ENCODE peak calls at places on chromosomes 11 and 22, in four cellular contexts. G is fibroblast of lung, Z is Peyer's patch, F is neural progenitor cell. S is an unnamed sample.

GRCh38 chr11:127066426-127067090 is 66.0 kb upstream of the KIRREL3 start:
- DNase-seq in G (no peak), F (no peak), Z (no peak), S (no peak)

GRCh38 chr22:42376721-42377177 is 55.5 kb downstream of the NFAM1 start:
- DNase-seq in F (peak; percentile 91), Z (peak; percentile 38), G (peak; percentile 20), S (no peak)

GRCh38 chr11:72701466-72701865 is 27.2 kb upstream of the PDE2A start:
- DNase-seq in G (no peak), Z (no peak), F (no peak), S (no peak)

GRCh38 chr11:110173775-110174644 is 80.8 kb downstream of the ZC3H12C start:
- DNase-seq in G (peak; percentile 79), F (peak; percentile 85), Z (peak; percentile 40), S (peak; percentile 24)

GRCh38 chr11:102757823-102758549 is 22.4 kb downstream of the MMP10 start:
- DNase-seq in Z (no peak), G (peak; percentile 69), F (no peak), S (no peak)

GRCh38 chr11:71342951-71343827 is 90.8 kb upstream of the SHANK2 start:
- DNase-seq in G (no peak), Z (peak; percentile 16), F (peak; percentile 72), S (no peak)

GRCh38 chr22:41522813-41523212 is 21.5 kb downstream of the POLR3H start:
- DNase-seq in F (no peak), G (no peak), Z (no peak), S (no peak)

GRCh38 chr11:122085264-122085663 is 30.8 kb downstream of the BLID start:
- DNase-seq in Z (no peak), G (peak; percentile 96), F (no peak), S (no peak)

GRCh38 chr11:77065878-77066228 is 918 bp upstream of the CAPN5 start:
- DNase-seq in Z (peak; percentile 26), G (peak; percentile 52), F (peak; percentile 48), S (no peak)

GRCh38 chr11:95170294-95170693 is 60.7 kb downstream of the SESN3 start:
- DNase-seq in F (no peak), G (no peak), Z (no peak), S (no peak)

DNA sequence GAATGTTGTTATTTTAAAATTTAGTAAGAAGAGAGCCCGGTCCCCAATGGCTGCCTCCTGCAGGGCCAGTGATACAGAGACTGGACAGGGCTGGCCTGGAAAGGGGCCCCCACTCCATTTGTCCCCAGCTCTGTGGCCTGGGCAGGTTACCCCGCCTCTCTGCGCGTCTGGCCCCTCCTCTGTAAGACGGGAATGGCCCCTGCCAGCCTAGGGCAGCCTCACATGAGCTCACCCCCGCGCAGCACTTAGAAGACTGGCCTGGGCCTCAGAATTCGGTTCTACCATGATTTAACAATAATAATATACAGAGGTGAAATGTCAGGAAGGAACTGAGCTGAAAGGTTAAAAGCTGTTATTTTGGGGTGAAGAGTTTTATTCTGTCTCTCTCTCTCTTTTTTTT is 1.3 kb downstream of the APOBEC3G start:
- DNase-seq in Z (no peak), G (no peak), F (no peak), S (no peak)
- H3K4me3 ChIP-seq in Z (no peak overlapping the region), G (no peak overlapping the region), F (no peak overlapping the region), S (peak overlapping the region; percentile 64)

GRCh38 chr11:13635290-13635689 is 33.2 kb upstream of the FAR1 start:
- DNase-seq in G (no peak), Z (no peak), F (no peak), S (no peak)
- H3K4me3 ChIP-seq in G (no peak overlapping the region), Z (no peak overlapping the region), F (no peak overlapping the region), S (no peak overlapping the region)

DNA sequence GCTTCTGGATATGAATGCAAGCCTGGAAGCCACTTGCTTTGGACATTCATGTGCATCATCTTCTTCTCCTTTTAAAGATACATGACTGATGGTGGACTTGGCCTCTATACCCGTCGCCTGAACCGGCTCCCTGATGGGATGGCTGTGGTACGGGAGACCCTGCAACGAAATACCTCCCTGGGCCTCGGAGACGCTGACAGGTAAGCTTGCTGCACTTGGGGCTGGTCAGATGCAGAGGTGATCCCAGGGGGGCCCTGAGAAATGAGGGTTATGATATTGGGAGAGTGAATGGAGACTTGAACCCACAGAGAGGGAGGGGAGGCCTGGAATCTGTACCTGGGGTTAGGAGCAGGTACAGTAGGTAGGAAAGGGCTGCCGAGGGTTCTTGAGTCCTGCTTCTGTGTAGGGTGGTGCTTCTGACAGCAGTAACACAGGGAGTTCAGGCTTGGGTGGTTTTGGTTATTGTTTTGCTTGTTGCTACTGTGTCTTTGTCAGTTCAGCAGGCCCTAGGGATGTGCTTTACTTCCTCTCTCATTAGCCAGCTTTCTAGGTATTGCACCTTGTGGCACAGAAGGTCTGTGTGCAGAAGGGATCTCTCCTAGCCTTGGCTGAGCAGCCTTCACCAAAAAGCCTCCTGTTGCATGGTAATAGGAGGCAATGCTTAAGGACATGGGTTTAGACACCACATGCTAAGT is 176.1 kb downstream of the DBX1 start:
- DNase-seq in F (no peak), G (no peak), Z (no peak), S (no peak)
- H3K4me3 ChIP-seq in F (no peak overlapping the region), G (no peak overlapping the region), Z (no peak overlapping the region), S (no peak overlapping the region)

GRCh38 chr11:65916391-65916790 is 2.5 kb downstream of the C11orf68 start:
- DNase-seq in Z (no peak), G (no peak), F (no peak), S (no peak)

GRCh38 chr11:65917434-65918210 is 1.2 kb downstream of the C11orf68 start:
- DNase-seq in G (no peak), F (no peak), Z (no peak), S (no peak)

GRCh38 chr11:65917077-65917433 is 1.8 kb downstream of the C11orf68 start:
- DNase-seq in F (no peak), G (no peak), Z (no peak), S (no peak)

GRCh38 chr11:65915821-65916251 is 3.0 kb downstream of the C11orf68 start:
- DNase-seq in F (no peak), Z (peak; percentile 31), G (peak; percentile 97), S (no peak)

GRCh38 chr11:65915101-65915820 is 3.6 kb downstream of the C11orf68 start:
- DNase-seq in F (no peak), Z (no peak), G (no peak), S (no peak)
- H3K4me3 ChIP-seq in F (no peak overlapping the region), Z (no peak overlapping the region), G (peak overlapping the region; percentile 14), S (no peak overlapping the region)

GRCh38 chr22:50019316-50019715 is 6.8 kb upstream of the IL17REL start:
- DNase-seq in G (no peak), Z (no peak), F (no peak), S (no peak)
- H3K4me3 ChIP-seq in G (no peak overlapping the region), Z (no peak overlapping the region), F (no peak overlapping the region), S (no peak overlapping the region)

GRCh38 chr22:34105461-34106062 is 185.3 kb upstream of the LARGE1 start:
- DNase-seq in Z (peak; percentile 18), G (no peak), F (peak; percentile 79), S (no peak)
- H3K4me3 ChIP-seq in Z (no peak overlapping the region), G (no peak overlapping the region), F (no peak overlapping the region), S (no peak overlapping the region)

GRCh38 chr11:114179234-114179941 is 116.8 kb upstream of the NNMT start:
- DNase-seq in G (no peak), F (no peak), Z (peak; percentile 73), S (no peak)

GRCh38 chr11:114181195-114181594 is 115.0 kb upstream of the NNMT start:
- DNase-seq in Z (no peak), G (no peak), F (no peak), S (no peak)

GRCh38 chr11:114178656-114179055 is 117.5 kb upstream of the NNMT start:
- DNase-seq in G (no peak), Z (no peak), F (no peak), S (no peak)

GRCh38 chr11:114181752-114182151 is 114.4 kb upstream of the NNMT start:
- DNase-seq in F (no peak), Z (no peak), G (no peak), S (no peak)

GRCh38 chr11:114180301-114181055 is 115.7 kb upstream of the NNMT start:
- DNase-seq in Z (peak; percentile 63), G (no peak), F (peak; percentile 45), S (no peak)
- H3K4me3 ChIP-seq in Z (peak overlapping the region; percentile 35), G (no peak overlapping the region), F (no peak overlapping the region), S (no peak overlapping the region)

DNA sequence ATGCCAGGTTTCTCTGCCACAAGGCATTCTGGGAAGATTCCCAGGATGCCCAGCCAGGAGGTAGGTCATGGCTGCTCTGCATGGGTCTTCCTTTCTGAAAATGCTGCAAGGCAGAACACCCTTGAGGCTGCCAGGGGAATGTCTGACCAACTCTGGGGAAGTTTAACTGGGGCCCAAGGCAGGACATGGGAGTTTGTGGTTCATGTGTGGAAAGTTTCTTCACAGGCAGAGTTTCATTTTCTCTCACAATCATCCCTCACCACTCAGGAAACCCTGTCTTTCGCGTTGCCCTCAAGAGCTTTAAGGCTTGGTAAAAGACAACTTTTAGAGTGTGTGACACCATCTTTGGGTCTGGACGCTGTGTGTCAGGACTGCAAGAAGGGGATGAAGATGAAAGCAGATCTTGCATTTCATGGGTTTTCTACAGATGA is 133.4 kb downstream of the CD44 start:
- DNase-seq in Z (peak; percentile 28), F (no peak), G (no peak), S (peak; percentile 74)
- H3K4me3 ChIP-seq in Z (no peak overlapping the region), F (no peak overlapping the region), G (no peak overlapping the region), S (no peak overlapping the region)

GRCh38 chr11:1759851-1760220 is 3.9 kb downstream of the CTSD start:
- DNase-seq in Z (no peak), G (no peak), F (no peak), S (no peak)
- H3K4me3 ChIP-seq in Z (peak overlapping the region; percentile 21), G (no peak overlapping the region), F (no peak overlapping the region), S (no peak overlapping the region)

GRCh38 chr22:39349506-39349966 is 255 bp upstream of the SYNGR1 start:
- DNase-seq in G (peak; percentile 24), F (peak; percentile 88), Z (peak; percentile 50), S (no peak)

GRCh38 chr22:39350803-39351688 is 1.3 kb downstream of the SYNGR1 start:
- DNase-seq in G (no peak), Z (no peak), F (no peak), S (no peak)

GRCh38 chr22:39351689-39352214 is 2.0 kb downstream of the SYNGR1 start:
- DNase-seq in F (no peak), G (peak; percentile 64), Z (peak; percentile 79), S (no peak)

GRCh38 chr22:39349967-39350802 is at the start of gene SYNGR1:
- DNase-seq in Z (no peak), G (no peak), F (peak; percentile 77), S (no peak)

DNA sequence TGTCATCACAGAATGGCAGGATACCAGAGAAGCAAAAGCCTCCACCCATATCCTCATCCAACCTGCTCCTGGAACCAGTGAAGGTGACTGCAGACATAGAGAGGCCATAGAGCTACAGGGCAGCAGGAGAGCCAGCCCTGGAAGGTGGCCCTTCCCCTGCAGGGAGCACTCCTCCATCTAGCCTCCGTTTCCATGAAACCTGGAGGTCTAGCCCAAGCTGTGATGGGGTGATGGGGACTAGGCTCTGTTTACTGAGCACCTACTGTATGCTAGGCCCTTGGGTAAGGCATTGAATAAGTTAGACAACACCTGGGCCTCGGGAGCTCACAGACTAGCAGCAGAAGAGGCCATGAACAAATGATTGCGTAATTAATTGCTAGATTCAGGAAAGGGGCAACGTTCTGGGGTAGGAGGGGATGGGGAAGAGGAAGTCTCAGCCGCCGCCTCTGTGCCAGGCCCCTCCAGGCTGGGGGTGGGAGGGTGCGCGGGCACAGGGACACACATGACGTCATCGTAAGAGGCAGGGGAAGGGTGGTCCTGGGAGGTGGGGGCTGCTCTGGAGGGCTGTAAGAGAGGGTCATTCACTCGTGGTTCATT is 784 bp upstream of the SYNGR1 start:
- DNase-seq in Z (peak; percentile 76), G (no peak), F (peak; percentile 25), S (no peak)
- H3K4me3 ChIP-seq in Z (peak overlapping the region; percentile 70), G (peak overlapping the region; percentile 63), F (peak overlapping the region; percentile 47), S (peak overlapping the region; percentile 57)